ENCODE peak calls at places on chromosomes 5 and 9, in nine cellular contexts. B is fibroblast of mammary gland; V is ascending aorta; U is cardiac muscle cell; E is CD8-positive, alpha-beta T cell; P is AG04449; S is endothelial cell; R is AG09309; F is RWPE1. H is an unnamed sample.

GRCh38 chr9:138073408-138073807 is 195.8 kb downstream of the CACNA1B start:
- DNase-seq in B (no peak), V (no peak), U (no peak), E (no peak), P (no peak), S (no peak), R (no peak), F (no peak), H (no peak)

GRCh38 chr5:107565791-107566536 is 104.8 kb downstream of the EFNA5 start:
- DNase-seq in B (no peak), V (no peak), U (no peak), E (no peak), P (no peak), S (no peak), R (no peak), F (no peak), H (no peak)

GRCh38 chr9:133708770-133709611 is 29.2 kb downstream of the SARDH start:
- DNase-seq in B (no peak), V (no peak), U (no peak), E (peak; percentile 62), P (no peak), S (no peak), R (no peak), F (no peak), H (peak; percentile 81)

GRCh38 chr5:157571357-157571827 is 4.2 kb downstream of the ADAM19 start:
- DNase-seq in B (no peak), V (no peak), U (peak; percentile 65), E (peak; percentile 36), P (no peak), S (no peak), R (no peak), F (no peak), H (no peak)

GRCh38 chr5:69512740-69513260 is 20.2 kb downstream of the OCLN start:
- DNase-seq in B (peak; percentile 92), V (no peak), U (peak; percentile 75), E (no peak), P (peak; percentile 36), S (no peak), R (no peak), F (peak; percentile 77), H (no peak)

GRCh38 chr5:87526131-87526530 is 113.4 kb upstream of the CCNH start:
- DNase-seq in B (no peak), V (no peak), U (no peak), E (no peak), P (no peak), S (no peak), R (no peak), F (no peak), H (no peak)

GRCh38 chr9:121122450-121123032 is 47.8 kb downstream of the CNTRL start:
- DNase-seq in B (peak; percentile 34), V (no peak), U (no peak), E (no peak), P (no peak), S (no peak), R (no peak), F (no peak), H (no peak)

GRCh38 chr5:65121880-65122436 is 353.2 kb downstream of the CWC27 start:
- DNase-seq in B (peak; percentile 100), V (no peak), U (peak; percentile 74), E (no peak), P (no peak), S (no peak), R (peak; percentile 95), F (no peak), H (no peak)

GRCh38 chr5:181217805-181218065 is 5.3 kb upstream of the TRIM41 start:
- DNase-seq in B (no peak), V (no peak), U (no peak), E (peak; percentile 58), P (no peak), S (no peak), R (no peak), F (no peak), H (no peak)

GRCh38 chr5:180159756-180160155 is 49.3 kb downstream of the RASGEF1C start:
- DNase-seq in B (peak; percentile 33), V (no peak), U (peak; percentile 42), E (no peak), P (no peak), S (no peak), R (no peak), F (no peak), H (no peak)

GRCh38 chr9:72029986-72030385 is 30.4 kb downstream of the C9orf57 start:
- DNase-seq in B (no peak), V (no peak), U (no peak), E (no peak), P (no peak), S (no peak), R (no peak), F (no peak), H (no peak)

GRCh38 chr5:32159328-32160072 is 14.6 kb downstream of the GOLPH3 start:
- DNase-seq in B (no peak), V (no peak), U (no peak), E (no peak), P (no peak), S (no peak), R (no peak), F (no peak), H (no peak)

GRCh38 chr9:36401897-36402480 is 1.9 kb upstream of the RNF38 start:
- DNase-seq in B (no peak), V (no peak), U (no peak), E (no peak), P (no peak), S (no peak), R (no peak), F (no peak), H (no peak)

GRCh38 chr9:134575103-134575816 is 66.3 kb upstream of the COL5A1 start:
- DNase-seq in B (no peak), V (no peak), U (no peak), E (no peak), P (no peak), S (no peak), R (no peak), F (no peak), H (no peak)

GRCh38 chr5:146291421-146292074 is 47.1 kb upstream of the POU4F3 start:
- DNase-seq in B (peak; percentile 62), V (no peak), U (peak; percentile 63), E (no peak), P (no peak), S (peak; percentile 21), R (peak; percentile 7), F (peak; percentile 82), H (no peak)

GRCh38 chr5:74401566-74402320 is 238.8 kb downstream of the ENC1 start:
- DNase-seq in B (no peak), V (no peak), U (no peak), E (no peak), P (no peak), S (no peak), R (no peak), F (no peak), H (no peak)

GRCh38 chr5:180637962-180638680 is 11.3 kb downstream of the FLT4 start:
- DNase-seq in B (no peak), V (no peak), U (no peak), E (no peak), P (no peak), S (peak; percentile 3), R (no peak), F (no peak), H (peak; percentile 64)

GRCh38 chr9:78620764-78621163 is 323.8 kb downstream of the PSAT1 start:
- DNase-seq in B (peak; percentile 55), V (no peak), U (no peak), E (no peak), P (peak; percentile 71), S (no peak), R (peak; percentile 70), F (no peak), H (no peak)

GRCh38 chr9:106450549-106450948 is 412.4 kb upstream of the ZNF462 start:
- DNase-seq in B (no peak), V (no peak), U (no peak), E (no peak), P (no peak), S (no peak), R (no peak), F (no peak), H (no peak)

GRCh38 chr5:13250450-13251291 is 693.8 kb downstream of the DNAH5 start:
- DNase-seq in B (no peak), V (no peak), U (no peak), E (no peak), P (no peak), S (no peak), R (no peak), F (peak; percentile 7), H (no peak)
- TF ChIP-seq CTCF in B (peak; percentile 36), V (no peak), U (no peak), E (no peak), P (no peak), S (peak; percentile 83), R (peak; percentile 36), F (peak; percentile 53), H (peak; percentile 69)

GRCh38 chr5:174816858-174817257 is 92.5 kb downstream of the MSX2 start:
- DNase-seq in B (no peak), V (no peak), U (no peak), E (no peak), P (no peak), S (no peak), R (no peak), F (no peak), H (no peak)
- TF ChIP-seq CTCF in B (peak; percentile 43), V (no peak), U (peak; percentile 29), E (no peak), P (no peak), S (peak; percentile 75), R (peak; percentile 35), F (no peak), H (peak; percentile 61)

GRCh38 chr9:98410185-98410697 is 154.8 kb upstream of the TBC1D2 start:
- DNase-seq in B (peak; percentile 94), V (no peak), U (peak; percentile 92), E (no peak), P (peak; percentile 52), S (peak; percentile 41), R (peak; percentile 78), F (peak; percentile 50), H (no peak)
- TF ChIP-seq CTCF in B (peak; percentile 67), V (peak; percentile 14), U (peak; percentile 61), E (no peak), P (peak; percentile 60), S (no peak), R (peak; percentile 64), F (no peak), H (peak; percentile 42)

DNA sequence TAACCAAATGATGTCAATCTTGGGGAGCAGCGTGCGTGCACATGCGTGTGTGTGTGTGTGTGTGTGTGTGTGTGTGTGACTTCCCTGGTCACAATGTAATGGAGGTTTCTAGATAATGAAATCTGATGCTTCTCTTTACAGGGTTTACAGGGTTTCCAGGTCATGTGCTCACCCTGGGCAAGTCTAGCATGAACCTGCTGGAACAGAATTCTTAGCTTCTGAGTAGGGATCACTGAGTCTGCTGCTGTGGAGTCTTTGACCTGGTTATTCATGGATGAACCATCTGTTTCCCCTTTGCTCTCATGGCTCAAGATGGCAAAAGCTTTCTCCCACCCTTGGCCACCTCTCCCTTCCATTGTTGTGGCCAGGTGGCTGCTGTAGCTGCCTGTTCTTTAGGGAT is 111.6 kb upstream of the SHB start:
- DNase-seq in B (no peak), V (no peak), U (no peak), E (no peak), P (no peak), S (no peak), R (no peak), F (no peak), H (no peak)
- TF ChIP-seq CTCF in B (no peak), V (no peak), U (no peak), E (no peak), P (no peak), S (no peak), R (no peak), F (no peak), H (no peak)

GRCh38 chr5:113123563-113123962 is 147.0 kb downstream of the DCP2 start:
- DNase-seq in B (peak; percentile 23), V (no peak), U (no peak), E (no peak), P (no peak), S (peak; percentile 19), R (no peak), F (no peak), H (no peak)
- TF ChIP-seq CTCF in B (peak; percentile 22), V (no peak), U (peak; percentile 13), E (no peak), P (no peak), S (peak; percentile 41), R (no peak), F (no peak), H (peak; percentile 38)

H was measured in chondrocyte.